ENCODE peak calls at places on chromosome 1, in nine cellular contexts. N is keratinocyte, E is IMR-90, P is psoas muscle, J is BJ, U is transverse colon, Y is choroid plexus epithelial cell, V is cardiac fibroblast, C is astrocyte. M is an unnamed sample.

GRCh38 chr1:204220217-204220616 is 6.4 kb upstream of the GOLT1A start:
- DNase-seq in N (no peak), E (no peak), P (no peak), J (no peak), U (no peak), Y (no peak), V (no peak), C (no peak), M (no peak)

GRCh38 chr1:99496067-99496466 is 149.8 kb upstream of the PALMD start:
- DNase-seq in N (no peak), E (no peak), P (no peak), J (no peak), U (no peak), Y (no peak), V (peak; percentile 27), C (no peak), M (no peak)

GRCh38 chr1:25845664-25846063 is 13.6 kb downstream of the AUNIP start:
- DNase-seq in N (no peak), E (no peak), P (no peak), J (no peak), U (no peak), Y (no peak), V (no peak), C (no peak), M (no peak)

GRCh38 chr1:168245042-168245441 is 19.2 kb downstream of the SFT2D2 start:
- DNase-seq in N (no peak), E (no peak), P (no peak), J (no peak), U (no peak), Y (no peak), V (no peak), C (no peak), M (no peak)

GRCh38 chr1:116769561-116769977 is 15.3 kb downstream of the CD2 start:
- DNase-seq in N (peak; percentile 5), E (no peak), P (no peak), J (no peak), U (peak; percentile 37), Y (peak; percentile 28), V (peak; percentile 57), C (peak; percentile 74), M (no peak)

GRCh38 chr1:185916866-185917265 is 182.7 kb downstream of the HMCN1 start:
- DNase-seq in N (no peak), E (peak; percentile 31), P (no peak), J (no peak), U (no peak), Y (no peak), V (peak; percentile 33), C (no peak), M (no peak)

GRCh38 chr1:212062832-212063438 is 27.4 kb downstream of the DTL start:
- DNase-seq in N (peak; percentile 32), E (peak; percentile 57), P (no peak), J (no peak), U (no peak), Y (peak; percentile 67), V (peak; percentile 65), C (peak; percentile 12), M (peak; percentile 23)

GRCh38 chr1:158391099-158391498 is 8.2 kb downstream of the OR10T2 start:
- DNase-seq in N (no peak), E (no peak), P (no peak), J (no peak), U (no peak), Y (no peak), V (no peak), C (no peak), M (no peak)

GRCh38 chr1:102970496-102971078 is 137.7 kb downstream of the COL11A1 start:
- DNase-seq in N (no peak), E (peak; percentile 75), P (no peak), J (no peak), U (no peak), Y (peak; percentile 78), V (peak; percentile 88), C (peak; percentile 36), M (peak; percentile 37)

GRCh38 chr1:90201467-90202358 is 206.8 kb downstream of the ZNF326 start:
- DNase-seq in N (no peak), E (peak; percentile 63), P (no peak), J (no peak), U (peak; percentile 46), Y (peak; percentile 74), V (no peak), C (peak; percentile 22), M (no peak)

GRCh38 chr1:47725732-47726495 is 271.3 kb downstream of the TRABD2B start:
- DNase-seq in N (peak; percentile 26), E (peak; percentile 63), P (peak; percentile 69), J (no peak), U (peak; percentile 90), Y (peak; percentile 90), V (peak; percentile 79), C (peak; percentile 46), M (peak; percentile 27)

GRCh38 chr1:47722909-47723580 is 274.1 kb downstream of the TRABD2B start:
- DNase-seq in N (no peak), E (no peak), P (no peak), J (no peak), U (peak; percentile 80), Y (no peak), V (no peak), C (no peak), M (no peak)

GRCh38 chr1:47726496-47726855 is 270.7 kb downstream of the TRABD2B start:
- DNase-seq in N (no peak), E (no peak), P (no peak), J (no peak), U (no peak), Y (no peak), V (no peak), C (no peak), M (no peak)

GRCh38 chr1:47725000-47725731 is 272.0 kb downstream of the TRABD2B start:
- DNase-seq in N (no peak), E (no peak), P (no peak), J (no peak), U (no peak), Y (peak; percentile 23), V (no peak), C (no peak), M (no peak)

DNA sequence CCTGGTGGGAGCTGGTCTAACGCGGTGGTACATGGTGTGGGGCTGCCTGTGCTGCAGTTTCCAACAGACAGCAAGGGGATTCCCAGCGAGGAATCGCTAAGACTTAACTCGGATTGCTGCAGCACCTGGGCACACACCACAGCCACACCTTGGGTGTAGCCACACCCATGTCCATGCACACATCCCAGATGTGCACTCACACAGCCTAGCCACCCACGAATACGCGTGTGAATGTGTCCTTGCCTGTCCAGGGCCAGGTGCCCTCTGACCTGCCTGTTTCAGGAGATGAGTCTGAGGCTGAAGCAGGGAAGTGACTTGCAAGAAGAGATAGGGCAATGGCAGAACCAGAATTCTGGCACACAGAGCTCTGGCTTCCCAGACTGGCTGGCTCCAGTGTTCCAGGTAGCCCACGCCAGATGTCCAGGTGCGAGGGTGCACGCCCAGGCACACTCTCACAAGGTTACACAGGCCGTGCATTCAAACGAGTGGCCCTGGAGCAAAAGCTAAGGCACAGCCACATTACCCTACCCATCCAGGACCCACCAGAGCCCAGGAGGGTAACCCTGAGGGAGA is 272.7 kb downstream of the TRABD2B start:
- DNase-seq in N (no peak), E (no peak), P (no peak), J (no peak), U (peak; percentile 61), Y (no peak), V (no peak), C (no peak), M (no peak)
- H3K4me3 ChIP-seq in N (no peak overlapping the region), E (no peak overlapping the region), P (peak overlapping the region; percentile 41), J (no peak overlapping the region), U (no peak overlapping the region), Y (no peak overlapping the region), V (no peak overlapping the region), C (no peak overlapping the region), M (no peak overlapping the region)

DNA sequence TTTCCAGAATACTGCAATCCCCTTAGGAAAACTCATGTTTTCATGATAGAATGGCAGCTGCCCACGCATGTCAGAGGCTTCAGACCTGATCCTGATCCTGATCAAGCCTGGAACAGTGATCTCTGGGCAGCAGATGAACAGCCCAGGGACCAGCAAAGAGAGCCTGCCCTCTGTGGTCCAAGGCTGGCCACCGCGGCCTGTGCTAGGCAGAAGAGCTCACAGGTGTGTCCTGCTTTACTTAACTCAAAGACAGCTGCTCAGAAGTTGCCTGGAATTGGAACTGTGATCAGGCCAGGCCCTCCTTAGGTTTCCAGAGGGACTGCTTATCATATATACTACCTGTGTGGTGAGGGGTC is 21.2 kb upstream of the BCAR3 start:
- DNase-seq in N (no peak), E (no peak), P (no peak), J (no peak), U (no peak), Y (no peak), V (no peak), C (no peak), M (no peak)
- TF ChIP-seq CTCF in N (peak; percentile 9), E (peak; percentile 25), P (peak; percentile 28), J (peak; percentile 27), U (no peak), Y (no peak), V (no peak), C (no peak), M (no peak)

GRCh38 chr1:16073490-16074104 is at the start of gene FAM131C:
- DNase-seq in N (no peak), E (no peak), P (no peak), J (no peak), U (peak; percentile 60), Y (no peak), V (no peak), C (no peak), M (no peak)
- H3K4me3 ChIP-seq in N (peak within 1 kb of the TSS; percentile 45), E (peak within 1 kb of the TSS; percentile 44), P (peak within 1 kb of the TSS; percentile 52), J (peak within 1 kb of the TSS; percentile 48), U (peak within 1 kb of the TSS; percentile 41), Y (peak within 1 kb of the TSS; percentile 38), V (peak within 1 kb of the TSS; percentile 34), C (peak within 1 kb of the TSS; percentile 46), M (peak within 1 kb of the TSS; percentile 29)

DNA sequence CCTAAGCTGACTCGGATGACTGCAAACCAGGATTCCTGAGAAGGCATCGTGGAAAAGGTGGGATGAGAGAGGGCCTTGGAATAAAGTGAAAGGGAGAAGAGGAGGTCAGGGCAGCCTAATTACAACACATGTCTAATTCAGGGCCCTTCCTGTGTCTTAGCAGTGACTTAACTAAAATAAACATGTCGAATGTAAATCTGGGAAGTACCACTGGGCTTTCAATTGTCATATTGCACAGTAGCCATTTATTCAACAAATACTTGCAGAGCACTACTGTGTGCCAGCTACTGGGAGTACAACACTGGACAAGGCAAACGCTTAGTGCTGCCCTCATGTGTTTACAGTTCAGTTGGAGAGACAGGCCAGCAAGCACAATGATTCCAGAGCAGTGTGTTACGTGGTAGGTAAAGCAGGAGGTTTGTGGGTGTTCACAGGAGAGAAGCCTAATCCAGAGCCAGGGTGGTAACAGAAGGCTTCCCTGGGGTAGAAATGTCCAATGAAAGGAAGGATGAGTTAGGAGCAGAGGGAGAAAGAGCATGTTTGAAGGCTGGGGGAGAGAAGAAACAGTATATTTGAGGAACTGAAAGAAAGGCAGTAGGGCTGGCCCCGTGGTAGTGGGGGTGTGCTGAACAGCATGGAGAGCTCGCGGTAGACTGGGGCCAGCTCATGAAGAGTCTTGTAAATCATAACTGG is 38.0 kb upstream of the RASAL2 start:
- DNase-seq in N (no peak), E (peak; percentile 25), P (no peak), J (no peak), U (no peak), Y (peak; percentile 68), V (peak; percentile 63), C (no peak), M (no peak)
- TF ChIP-seq CTCF in N (no peak), E (peak; percentile 8), P (peak; percentile 16), J (no peak), U (no peak), Y (peak; percentile 43), V (peak; percentile 29), C (no peak), M (peak; percentile 53)

M was measured in LNCaP clone FGC.